ENCODE peak calls at places on chromosome 2, in four cellular contexts. F is GM12878; K is adrenal gland; X is naive thymus-derived CD4-positive, alpha-beta T cell. W is an unnamed sample. For H3K9me3, the result is how much of the 10 kb centered on the place peaks cover.

GRCh38 chr2:12167525-12168317 is 421.3 kb downstream of the LPIN1 start:
- DNase-seq in F (no peak), K (no peak), X (no peak), W (no peak)

GRCh38 chr2:46847185-46847710 is 68.4 kb downstream of the MCFD2 start:
- DNase-seq in F (no peak), K (peak), X (no peak), W (peak)

GRCh38 chr2:180705551-180705950 is 274.9 kb upstream of the UBE2E3 start:
- DNase-seq in F (no peak), K (no peak), X (no peak), W (no peak)

GRCh38 chr2:16682431-16683130 is 16.9 kb upstream of the CYRIA start:
- DNase-seq in F (no peak), K (no peak), X (no peak), W (no peak)

GRCh38 chr2:203786912-203787311 is 80.5 kb downstream of the CD28 start:
- DNase-seq in F (no peak), K (no peak), X (no peak), W (no peak)

GRCh38 chr2:150371066-150371812 is 116.2 kb downstream of the RND3 start:
- DNase-seq in F (no peak), K (no peak), X (no peak), W (no peak)

GRCh38 chr2:114442545-114442944 is at the start of gene DPP10:
- DNase-seq in F (no peak), K (peak), X (no peak), W (no peak)

GRCh38 chr2:205232086-205232485 is 450.2 kb upstream of the NRP2 start:
- DNase-seq in F (no peak), K (no peak), X (no peak), W (no peak)

GRCh38 chr2:186881644-186882043 is 32.7 kb upstream of the ZSWIM2 start:
- DNase-seq in F (no peak), K (no peak), X (no peak), W (no peak)

GRCh38 chr2:132420776-132421175 is 4.2 kb downstream of the GPR39 start:
- DNase-seq in F (no peak), K (no peak), X (no peak), W (no peak)

GRCh38 chr2:216188956-216189355 is 79.8 kb downstream of the XRCC5 start:
- DNase-seq in F (no peak), K (no peak), X (no peak), W (no peak)

GRCh38 chr2:222318026-222318711 is 19.4 kb upstream of the PAX3 start:
- DNase-seq in F (no peak), K (peak), X (no peak), W (peak)

GRCh38 chr2:112031916-112032582 is 23.0 kb upstream of the TMEM87B start:
- DNase-seq in F (no peak), K (no peak), X (no peak), W (peak)

GRCh38 chr2:15527074-15527739 is 33.9 kb downstream of the NBAS start:
- DNase-seq in F (no peak), K (no peak), X (no peak), W (no peak)

GRCh38 chr2:163417596-163418337 is 318.0 kb downstream of the FIGN start:
- DNase-seq in F (no peak), K (no peak), X (no peak), W (no peak)

GRCh38 chr2:203446071-203446481 is 89.0 kb downstream of the RAPH1 start:
- DNase-seq in F (no peak), K (no peak), X (no peak), W (no peak)

GRCh38 chr2:84532291-84532690 is 16.0 kb downstream of the DNAH6 start:
- DNase-seq in F (no peak), K (no peak), X (no peak), W (no peak)

GRCh38 chr2:121868652-121869051 is 113.2 kb downstream of the TSN start:
- DNase-seq in F (no peak), K (no peak), X (no peak), W (no peak)

GRCh38 chr2:148578493-148578884 is 66.1 kb upstream of the EPC2 start:
- DNase-seq in F (no peak), K (no peak), X (no peak), W (no peak)

GRCh38 chr2:29072971-29073725 is 1.2 kb downstream of the PCARE start:
- DNase-seq in F (no peak), K (no peak), X (no peak), W (no peak)

GRCh38 chr2:74553892-74554820 is at the start of the genes DOK1 and LOXL3:
- DNase-seq in F (no peak), K (peak), X (peak), W (peak)

GRCh38 chr2:19676770-19677169 is 225.0 kb downstream of the TTC32 start:
- DNase-seq in F (no peak), K (no peak), X (no peak), W (no peak)

GRCh38 chr2:120896904-120897303 is 161.2 kb downstream of the GLI2 start:
- DNase-seq in F (no peak), K (no peak), X (no peak), W (peak)

GRCh38 chr2:195613922-195614321 is 43.1 kb upstream of the SLC39A10 start:
- DNase-seq in F (no peak), K (peak), X (no peak), W (no peak)

GRCh38 chr2:239884875-239885274 is 140.3 kb downstream of the NDUFA10 start:
- DNase-seq in F (no peak), K (no peak), X (no peak), W (no peak)

GRCh38 chr2:15205562-15205961 is 355.6 kb downstream of the NBAS start:
- DNase-seq in F (no peak), K (no peak), X (no peak), W (no peak)

GRCh38 chr2:64228126-64228678 is 84.0 kb upstream of the PELI1 start:
- DNase-seq in F (peak), K (peak), X (no peak), W (peak)

GRCh38 chr2:3778841-3779505 is 75.6 kb downstream of the DCDC2C start:
- DNase-seq in F (no peak), K (no peak), X (no peak), W (no peak)

GRCh38 chr2:223203971-223204370 is 152.0 kb downstream of the KCNE4 start:
- DNase-seq in F (no peak), K (no peak), X (no peak), W (no peak)

GRCh38 chr2:1598041-1598710 is 146.1 kb downstream of the PXDN start:
- DNase-seq in F (no peak), K (no peak), X (no peak), W (no peak)
- H3K9me3 ChIP-seq in F (under half), K (under half), X (under half), W (under half)

GRCh38 chr2:102801858-102802699 is 40.2 kb downstream of the TMEM182 start:
- DNase-seq in F (no peak), K (no peak), X (no peak), W (no peak)
- H3K9me3 ChIP-seq in F (under half), K (under half), X (under half), W (under half)

GRCh38 chr2:13492262-13492661 is 775.5 kb downstream of the TRIB2 start:
- DNase-seq in F (no peak), K (no peak), X (no peak), W (no peak)

GRCh38 chr2:13495039-13495438 is 778.3 kb downstream of the TRIB2 start:
- DNase-seq in F (no peak), K (no peak), X (no peak), W (no peak)
- H3K9me3 ChIP-seq in F (under half), K (under half), X (under half), W (under half)

DNA sequence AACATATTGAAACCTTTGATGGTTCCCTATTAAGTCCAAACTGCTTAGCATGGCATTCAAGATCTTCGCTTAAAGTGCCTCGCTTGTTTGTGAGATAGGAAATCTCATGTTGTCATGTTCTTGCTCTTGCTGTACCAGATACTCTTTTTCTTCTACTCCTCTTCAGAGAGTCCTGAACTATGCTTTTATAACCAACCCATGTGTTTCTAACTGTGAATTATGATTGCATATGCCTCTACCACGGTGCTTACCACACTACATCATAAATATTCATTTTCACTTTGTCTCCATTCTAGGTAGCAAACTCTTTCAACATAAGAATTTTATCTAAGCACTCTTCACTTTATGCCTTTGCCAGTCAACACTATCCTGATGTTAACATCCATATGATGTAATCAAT is 23.6 kb downstream of the STAT4 start:
- DNase-seq in F (no peak), K (no peak), X (no peak), W (no peak)
- H3K9me3 ChIP-seq in F (under half), K (under half), X (under half), W (under half)

GRCh38 chr2:42932271-42933151 is 140.1 kb upstream of the HAAO start:
- DNase-seq in F (no peak), K (peak), X (no peak), W (no peak)
- H3K9me3 ChIP-seq in F (under half), K (under half), X (under half), W (under half)

GRCh38 chr2:63050916-63051794 is 525 bp downstream of the OTX1 start:
- DNase-seq in F (no peak), K (no peak), X (no peak), W (no peak)

GRCh38 chr2:63053235-63053888 is 2.7 kb downstream of the OTX1 start:
- DNase-seq in F (no peak), K (no peak), X (no peak), W (no peak)

GRCh38 chr2:63051795-63052333 is 1.2 kb downstream of the OTX1 start:
- DNase-seq in F (no peak), K (no peak), X (no peak), W (no peak)

GRCh38 chr2:63053889-63054725 is 3.5 kb downstream of the OTX1 start:
- DNase-seq in F (no peak), K (no peak), X (no peak), W (no peak)

DNA sequence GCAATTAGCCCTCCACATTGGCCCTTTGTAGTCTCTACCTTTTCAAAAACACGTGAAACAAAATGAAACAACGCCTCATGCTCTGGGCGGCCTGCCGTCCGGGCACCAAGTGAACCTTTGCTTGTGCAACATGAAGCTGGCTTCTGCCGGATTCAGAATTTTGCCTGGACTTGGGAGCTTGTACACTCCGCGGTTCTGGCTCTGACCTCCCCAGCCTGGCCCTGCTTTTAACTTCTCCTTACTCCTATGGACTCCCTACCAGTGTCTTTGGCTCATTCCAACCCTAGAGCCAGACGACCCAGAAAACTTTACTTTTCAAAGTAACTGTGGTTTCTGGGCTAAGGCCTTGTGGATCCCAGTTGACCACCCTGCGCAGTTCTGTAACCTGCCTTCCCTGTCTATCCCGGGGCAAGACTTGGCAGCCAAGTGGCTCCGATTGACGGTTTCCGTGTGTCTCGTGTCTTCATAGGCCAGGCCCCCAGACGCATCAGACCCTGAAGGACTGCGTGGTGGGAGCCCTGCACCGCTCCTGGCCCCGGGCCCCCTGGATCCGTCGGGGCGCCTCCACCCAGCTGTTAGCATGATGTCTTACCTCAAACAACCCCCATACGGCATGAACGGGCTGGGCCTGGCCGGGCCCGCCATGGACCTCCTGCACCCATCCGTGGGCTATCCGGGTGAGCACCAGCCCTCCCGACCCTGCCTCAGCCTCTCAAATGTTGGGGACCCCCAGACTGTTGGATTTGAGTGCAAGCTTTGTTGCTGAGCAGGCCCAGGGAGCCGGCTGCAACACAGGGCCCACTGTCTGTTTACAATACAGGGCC is 2.0 kb downstream of the OTX1 start:
- DNase-seq in F (no peak), K (no peak), X (no peak), W (no peak)
- H3K9me3 ChIP-seq in F (under half), K (under half), X (under half), W (under half)

GRCh38 chr2:135755573-135755972 is 13.9 kb downstream of the UBXN4 start:
- DNase-seq in F (no peak), K (no peak), X (no peak), W (no peak)
- H3K9me3 ChIP-seq in F (under half), K (under half), X (under half), W (under half)

GRCh38 chr2:176470713-176471112 is 201.5 kb downstream of the MTX2 start:
- DNase-seq in F (no peak), K (no peak), X (no peak), W (no peak)
- H3K9me3 ChIP-seq in F (under half), K (under half), X (under half), W (under half)

W was measured in left lung.